ENCODE peak calls at places on chromosomes 4 and X, in five cellular contexts. I is gastrocnemius medialis, J is upper lobe of right lung, R is thoracic aorta, B is ovary. A is an unnamed sample. For H3K4me1, the result is how much of the 10 kb centered on the place peaks cover.

GRCh38 chr4:1895971-1896657 is 24.9 kb downstream of the NSD2 start:
- DNase-seq in R (no peak), B (no peak), I (no peak), J (peak), A (no peak)

GRCh38 chr4:140893939-140894338 is 137.8 kb upstream of the TBC1D9 start:
- DNase-seq in I (no peak), J (no peak), B (no peak), R (no peak), A (no peak)

GRCh38 chrX:375181-376036 is 11.3 kb downstream of the PPP2R3B start:
- DNase-seq in I (no peak), B (no peak), J (no peak), R (no peak), A (no peak)

GRCh38 chr4:85860066-85860465 is 385.1 kb downstream of the ARHGAP24 start:
- DNase-seq in R (no peak), J (no peak), I (no peak), B (no peak), A (no peak)

GRCh38 chr4:158599150-158599549 is 72.5 kb downstream of the C4orf46 start:
- DNase-seq in R (no peak), J (no peak), B (no peak), I (no peak), A (no peak)

GRCh38 chrX:153669901-153670731 is 3.5 kb downstream of the PNCK start:
- DNase-seq in I (no peak), R (no peak), J (no peak), B (no peak), A (no peak)

GRCh38 chrX:19904778-19905367 is 17.5 kb upstream of the SH3KBP1 start:
- DNase-seq in J (no peak), B (no peak), I (no peak), R (no peak), A (no peak)

GRCh38 chr4:90349632-90350031 is 222.4 kb downstream of the CCSER1 start:
- DNase-seq in B (no peak), I (no peak), R (no peak), J (no peak), A (no peak)

GRCh38 chr4:78512357-78512920 is 39.1 kb upstream of the ANXA3 start:
- DNase-seq in R (no peak), I (no peak), J (peak), B (no peak), A (no peak)

GRCh38 chr4:90503677-90504076 is 376.5 kb downstream of the CCSER1 start:
- DNase-seq in R (no peak), B (no peak), J (no peak), I (no peak), A (no peak)

GRCh38 chr4:8540072-8540471 is 40.1 kb upstream of the GPR78 start:
- DNase-seq in I (no peak), J (peak), R (no peak), B (peak), A (no peak)

GRCh38 chr4:7002336-7002735 is 40.8 kb upstream of the TADA2B start:
- DNase-seq in I (no peak), J (no peak), R (no peak), B (no peak), A (no peak)

GRCh38 chrX:102840871-102841705 is 96.0 kb upstream of the RAB40AL start:
- DNase-seq in I (no peak), R (no peak), J (no peak), B (no peak), A (no peak)

GRCh38 chrX:56738670-56739069 is 9.6 kb downstream of the NBDY start:
- DNase-seq in J (no peak), R (no peak), I (no peak), B (no peak), A (no peak)

GRCh38 chr4:15376145-15376544 is 51.7 kb upstream of the C1QTNF7 start:
- DNase-seq in I (no peak), B (no peak), J (no peak), R (no peak), A (no peak)

GRCh38 chr4:152342293-152342692 is 193.6 kb downstream of the FBXW7 start:
- DNase-seq in I (no peak), R (no peak), B (no peak), J (no peak), A (no peak)

GRCh38 chr4:77618383-77619241 is 13.0 kb downstream of the CXCL13 start:
- DNase-seq in R (peak), B (peak), J (no peak), I (peak), A (peak)

GRCh38 chrX:119622356-119623232 is 16.4 kb upstream of the NKRF start:
- DNase-seq in J (no peak), B (no peak), I (no peak), R (no peak), A (no peak)

GRCh38 chr4:56512166-56512565 is 6.6 kb downstream of the ARL9 start:
- DNase-seq in R (no peak), B (no peak), J (no peak), I (no peak), A (no peak)

GRCh38 chr4:47837582-47838294 is at the start of gene CORIN:
- DNase-seq in R (no peak), J (peak), B (no peak), I (no peak), A (no peak)

GRCh38 chr4:173525118-173526033 is 4.7 kb downstream of the HAND2 start:
- DNase-seq in B (peak), I (no peak), J (no peak), R (no peak), A (no peak)

GRCh38 chrX:71998836-71999509 is 88.3 kb downstream of the NHSL2 start:
- DNase-seq in J (no peak), I (no peak), R (no peak), B (no peak), A (no peak)

GRCh38 chrX:15525664-15526416 is 25.2 kb downstream of the BMX start:
- DNase-seq in R (no peak), J (no peak), B (no peak), I (no peak), A (no peak)

GRCh38 chr4:55393461-55394320 is 2.1 kb upstream of the TMEM165 start:
- DNase-seq in R (no peak), B (no peak), J (no peak), I (no peak), A (no peak)

GRCh38 chr4:151238477-151238876 is 38.5 kb upstream of the PRSS48 start:
- DNase-seq in I (no peak), J (no peak), B (no peak), R (no peak), A (no peak)

GRCh38 chrX:96689951-96690350 is 5.3 kb downstream of the DIAPH2 start:
- DNase-seq in I (no peak), R (no peak), B (no peak), J (no peak), A (no peak)

GRCh38 chr4:8308856-8309771 is 39.6 kb downstream of the HTRA3 start:
- DNase-seq in R (no peak), B (peak), J (peak), I (peak), A (peak)

DNA sequence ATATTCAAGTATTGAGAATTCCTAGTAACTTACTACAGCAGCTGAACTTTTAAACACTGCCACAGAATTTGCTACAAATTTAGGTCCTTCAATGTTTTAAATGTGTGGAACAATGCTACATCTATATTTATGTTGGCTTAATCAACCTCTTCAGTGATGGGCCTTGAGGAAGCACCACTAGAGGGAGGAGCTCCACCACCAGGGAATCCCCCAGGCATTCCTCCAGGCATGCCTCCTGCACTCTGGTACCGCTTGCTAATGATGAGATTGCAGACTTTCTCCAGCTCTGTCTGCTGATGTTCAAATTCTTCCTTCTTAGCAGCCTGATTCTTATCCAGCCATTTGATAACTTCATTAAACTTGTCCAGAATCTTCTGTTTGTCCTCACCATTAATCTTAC is 190.8 kb downstream of the HTR2C start:
- DNase-seq in J (no peak), I (no peak), B (no peak), R (no peak), A (no peak)
- TF ChIP-seq CTCF in J (no peak), I (no peak), B (no peak), R (no peak), A (no peak)

DNA sequence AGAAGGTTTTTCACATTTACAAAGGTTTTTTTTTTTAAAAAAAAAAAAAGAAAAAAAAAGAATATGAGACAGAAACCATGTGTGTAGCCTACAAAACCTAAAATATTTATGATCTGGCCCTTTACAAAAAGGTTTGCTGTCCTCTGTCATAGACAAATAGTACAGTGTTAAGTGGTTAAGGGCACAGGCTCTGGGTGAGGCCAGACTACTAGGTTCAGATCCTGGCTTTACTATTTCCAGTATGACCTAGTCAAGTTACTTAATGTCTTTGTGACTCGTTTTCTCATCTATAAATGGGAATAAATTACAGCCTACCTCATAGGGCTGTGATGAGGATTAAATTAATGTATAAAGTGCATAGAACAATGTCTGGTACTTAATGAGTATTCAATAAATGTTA is 56.5 kb downstream of the GAB1 start:
- DNase-seq in I (no peak), R (no peak), J (no peak), B (no peak), A (no peak)
- H3K4me1 ChIP-seq in I (half or more), R (half or more), J (half or more), B (under half), A (half or more)

GRCh38 chrX:149827254-149827653 is 45.5 kb downstream of the MAGEA9 start:
- DNase-seq in B (no peak), R (no peak), J (no peak), I (no peak), A (no peak)

GRCh38 chrX:149829751-149830191 is 48.0 kb downstream of the MAGEA9 start:
- DNase-seq in R (no peak), I (no peak), J (no peak), B (no peak), A (no peak)

GRCh38 chrX:149830192-149830873 is 48.6 kb downstream of the MAGEA9 start:
- DNase-seq in J (no peak), I (no peak), B (peak), R (no peak), A (no peak)

GRCh38 chrX:149825424-149825823 is 43.7 kb downstream of the MAGEA9 start:
- DNase-seq in B (no peak), R (no peak), I (no peak), J (no peak), A (no peak)
- TF ChIP-seq CTCF in B (no peak), R (peak), I (no peak), J (peak), A (no peak)

GRCh38 chr4:128837679-128838078 is 28.2 kb downstream of the JADE1 start:
- DNase-seq in B (no peak), I (no peak), R (no peak), J (no peak), A (no peak)

GRCh38 chr4:128844931-128845330 is 35.4 kb downstream of the JADE1 start:
- DNase-seq in B (peak), I (peak), R (no peak), J (no peak), A (no peak)

GRCh38 chr4:128837198-128837597 is 27.7 kb downstream of the JADE1 start:
- DNase-seq in J (no peak), B (no peak), R (no peak), I (no peak), A (no peak)

GRCh38 chr4:128841402-128841801 is 31.9 kb downstream of the JADE1 start:
- DNase-seq in I (no peak), J (no peak), R (no peak), B (no peak), A (no peak)

GRCh38 chr4:128840711-128841318 is 31.3 kb downstream of the JADE1 start:
- DNase-seq in J (no peak), I (no peak), R (no peak), B (no peak), A (no peak)
- H3K4me1 ChIP-seq in J (under half), I (under half), R (under half), B (under half), A (half or more)

DNA sequence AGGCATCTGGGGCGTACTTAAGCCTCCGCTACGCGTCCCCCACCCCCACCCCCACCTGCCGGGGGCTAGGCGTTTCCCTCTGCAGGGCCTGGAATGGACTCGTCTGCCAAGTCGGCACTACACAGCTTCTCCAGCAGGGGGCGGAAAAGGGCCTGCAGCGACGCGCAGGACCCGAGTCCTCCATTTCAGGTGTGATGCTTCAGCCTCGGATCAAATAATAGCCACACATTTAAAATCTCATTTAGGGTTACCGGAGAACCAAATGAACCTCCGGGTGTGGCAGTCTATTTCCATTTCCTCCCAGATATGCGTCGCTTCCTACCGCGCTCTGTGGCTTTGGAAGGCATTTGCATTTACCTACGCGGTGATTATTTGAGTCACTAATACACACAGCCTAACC is 2.9 kb downstream of the PAK3 start:
- DNase-seq in J (peak), I (no peak), B (peak), R (no peak), A (no peak)
- TF ChIP-seq CTCF in J (peak), I (no peak), B (peak), R (peak), A (peak)

DNA sequence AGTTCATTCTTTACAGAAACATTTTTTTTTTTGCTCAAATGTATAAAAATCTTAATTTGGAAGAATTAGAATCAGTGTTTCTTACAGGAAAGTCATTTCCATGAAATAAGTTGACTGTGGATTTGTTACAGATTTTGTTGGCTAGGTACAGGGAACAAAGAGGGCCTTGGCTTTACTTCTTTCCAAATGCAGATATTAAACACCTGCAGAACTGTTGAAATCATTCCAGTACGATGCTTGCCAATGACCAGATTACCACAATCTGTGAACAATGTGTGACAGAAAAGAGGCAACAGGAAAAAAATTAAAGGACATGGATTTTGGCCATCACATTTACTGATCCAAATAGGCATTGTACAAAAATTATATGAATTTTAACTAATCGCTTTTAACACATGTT is 70.8 kb downstream of the ANXA10 start:
- DNase-seq in R (no peak), J (no peak), I (no peak), B (no peak), A (no peak)
- H3K4me1 ChIP-seq in R (under half), J (under half), I (under half), B (under half), A (under half)

A was measured in right atrium auricular region.